ENCODE peak calls at places on chromosomes 1 and 21, in eight cellular contexts. K, Z, U, J, I, P, N and Q are unnamed samples.

GRCh38 chr1:109397451-109398342 is at the start of gene SORT1:
- DNase-seq in K (peak; percentile 88), Z (peak; percentile 87), U (peak; percentile 71), J (peak; percentile 95), I (peak; percentile 88), P (peak; percentile 88), N (peak; percentile 68), Q (peak; percentile 68)

GRCh38 chr1:206556047-206556747 is 48.9 kb downstream of the RASSF5 start:
- DNase-seq in K (no peak), Z (no peak), U (no peak), J (no peak), I (no peak), P (no peak), N (no peak), Q (no peak)

GRCh38 chr1:86828024-86828423 is 85.9 kb downstream of the SELENOF start:
- DNase-seq in K (no peak), Z (no peak), U (no peak), J (no peak), I (no peak), P (no peak), N (no peak), Q (no peak)

GRCh38 chr1:147756336-147756735 is 4.1 kb downstream of the GJA5 start:
- DNase-seq in K (no peak), Z (no peak), U (no peak), J (no peak), I (no peak), P (no peak), N (no peak), Q (no peak)

GRCh38 chr1:22031214-22031962 is 21.1 kb upstream of the CDC42 start:
- DNase-seq in K (no peak), Z (no peak), U (no peak), J (no peak), I (no peak), P (no peak), N (no peak), Q (no peak)

GRCh38 chr1:181090653-181091126 is 2.2 kb downstream of the IER5 start:
- DNase-seq in K (no peak), Z (no peak), U (no peak), J (no peak), I (no peak), P (no peak), N (no peak), Q (no peak)

GRCh38 chr21:46307625-46308024 is 16.0 kb downstream of the C21orf58 start:
- DNase-seq in K (no peak), Z (no peak), U (no peak), J (no peak), I (no peak), P (no peak), N (no peak), Q (no peak)

GRCh38 chr1:224356685-224357625 is at the start of gene CNIH4:
- DNase-seq in K (peak; percentile 67), Z (peak; percentile 97), U (peak; percentile 94), J (peak; percentile 93), I (peak; percentile 88), P (peak; percentile 89), N (peak; percentile 87), Q (peak; percentile 89)

GRCh38 chr1:179042087-179042486 is 16.4 kb downstream of the FAM20B start:
- DNase-seq in K (no peak), Z (no peak), U (no peak), J (no peak), I (no peak), P (no peak), N (no peak), Q (no peak)

GRCh38 chr1:32521165-32521564 is 18.1 kb upstream of the ZBTB8A start:
- DNase-seq in K (no peak), Z (no peak), U (no peak), J (no peak), I (no peak), P (no peak), N (no peak), Q (no peak)

GRCh38 chr21:43341349-43342163 is 85.4 kb downstream of the SIK1 start:
- DNase-seq in K (no peak), Z (no peak), U (no peak), J (no peak), I (peak; percentile 38), P (no peak), N (no peak), Q (no peak)

GRCh38 chr1:223084466-223084865 is 58.6 kb downstream of the TLR5 start:
- DNase-seq in K (no peak), Z (no peak), U (no peak), J (no peak), I (no peak), P (no peak), N (no peak), Q (no peak)

GRCh38 chr1:231702321-231702720 is 75.7 kb downstream of the DISC1 start:
- DNase-seq in K (no peak), Z (no peak), U (no peak), J (no peak), I (no peak), P (no peak), N (no peak), Q (no peak)

GRCh38 chr1:228336308-228337030 is 70.2 kb downstream of the TRIM11 start:
- DNase-seq in K (no peak), Z (no peak), U (no peak), J (no peak), I (peak; percentile 8), P (no peak), N (no peak), Q (no peak)

GRCh38 chr1:10528066-10529014 is 53.6 kb downstream of the PEX14 start:
- DNase-seq in K (no peak), Z (no peak), U (no peak), J (no peak), I (peak; percentile 52), P (no peak), N (no peak), Q (no peak)